ENCODE peak calls at places on chromosomes 16 and 17, in seven cellular contexts. R is HepG2, B is mammary epithelial cell, N is IMR-90, X is osteoblast, P is neural progenitor cell, A is PC-3. S is an unnamed sample. For H3K4me1, the result is how much of the 10 kb centered on the place peaks cover.

GRCh38 chr16:19691161-19691850 is 26.7 kb downstream of the KNOP1 start:
- DNase-seq in A (peak), N (peak), P (no peak), X (no peak), R (no peak), B (no peak), S (peak)

GRCh38 chr16:69706256-69706974 is 19.9 kb downstream of the NQO1 start:
- DNase-seq in A (peak), X (peak), B (peak), P (no peak), N (no peak), R (no peak), S (no peak)

GRCh38 chr17:52790359-52790955 is 631.9 kb upstream of the CA10 start:
- DNase-seq in R (no peak), N (no peak), B (no peak), A (no peak), P (no peak), X (no peak), S (peak)

GRCh38 chr17:3005696-3006095 is 57.7 kb downstream of the OR1D5 start:
- DNase-seq in X (no peak), N (no peak), B (no peak), P (no peak), A (no peak), R (no peak), S (no peak)

GRCh38 chr17:11986939-11987329 is 10.3 kb downstream of the ZNF18 start:
- DNase-seq in B (peak), N (peak), R (peak), X (peak), P (peak), A (peak), S (peak)

GRCh38 chr17:48011405-48012150 is 26.0 kb downstream of the COPZ2 start:
- DNase-seq in P (peak), R (peak), A (peak), N (peak), X (peak), B (peak), S (peak)

GRCh38 chr16:59880626-59881025 is 1146.5 kb upstream of the GOT2 start:
- DNase-seq in A (peak), B (peak), P (no peak), R (no peak), N (no peak), X (no peak), S (no peak)

GRCh38 chr16:12501727-12502457 is 301.8 kb downstream of the CPPED1 start:
- DNase-seq in B (no peak), A (no peak), X (no peak), P (no peak), R (no peak), N (no peak), S (no peak)

GRCh38 chr17:76458580-76459490 is 5.9 kb upstream of the UBE2O start:
- DNase-seq in X (peak), R (peak), N (peak), A (peak), P (peak), B (peak), S (peak)

GRCh38 chr17:34760931-34761500 is 181.6 kb downstream of the TMEM132E start:
- DNase-seq in N (no peak), A (no peak), X (no peak), B (no peak), P (no peak), R (no peak), S (no peak)

GRCh38 chr17:57727776-57728175 is 17.3 kb downstream of the CCDC182 start:
- DNase-seq in R (no peak), X (no peak), P (no peak), N (no peak), B (no peak), A (no peak), S (no peak)
- H2AFZ ChIP-seq in R (no peak), X (no peak), P (no peak), N (no peak), B (no peak), A (no peak), S (no peak)

DNA sequence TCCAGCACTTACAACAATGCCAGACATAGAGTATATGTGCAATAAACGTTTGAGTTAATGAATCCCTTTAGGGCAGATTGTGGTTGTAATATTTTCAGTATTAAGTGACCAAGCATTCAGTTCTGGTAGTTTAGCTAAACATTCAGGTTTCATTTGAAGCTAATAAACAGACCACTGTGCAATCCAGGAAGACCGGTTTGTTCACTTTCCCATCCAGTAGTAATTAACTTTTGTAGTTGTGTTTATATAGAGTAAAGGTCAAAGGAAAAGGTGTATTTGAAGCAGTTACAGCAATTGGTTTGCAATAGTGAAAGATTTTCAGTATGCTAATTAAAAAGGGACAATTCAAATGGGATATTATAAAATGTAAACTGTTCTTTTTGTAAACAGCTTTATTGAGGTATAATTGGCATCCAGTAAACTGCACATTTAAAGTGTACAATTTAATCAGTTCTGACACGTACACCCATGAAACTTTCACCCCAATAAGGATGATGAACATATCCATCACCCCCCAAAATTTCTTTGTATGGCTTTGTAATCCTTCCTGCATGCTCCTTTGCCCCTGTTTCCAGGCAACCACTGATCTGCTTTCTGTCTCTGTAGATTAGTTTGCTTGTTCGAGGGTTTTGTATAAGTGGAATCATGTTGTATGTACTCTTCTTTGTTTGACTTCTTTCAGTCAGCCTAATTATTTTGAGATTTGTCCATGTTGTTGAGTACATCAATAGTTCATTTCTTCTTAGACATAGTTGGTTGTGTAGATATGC is 26.2 kb downstream of the MRTFB start:
- DNase-seq in R (peak), B (peak), A (peak), X (no peak), N (no peak), P (peak), S (no peak)
- H3K4me1 ChIP-seq in R (under half), B (under half), A (under half), X (under half), N (under half), P (under half), S (under half)

DNA sequence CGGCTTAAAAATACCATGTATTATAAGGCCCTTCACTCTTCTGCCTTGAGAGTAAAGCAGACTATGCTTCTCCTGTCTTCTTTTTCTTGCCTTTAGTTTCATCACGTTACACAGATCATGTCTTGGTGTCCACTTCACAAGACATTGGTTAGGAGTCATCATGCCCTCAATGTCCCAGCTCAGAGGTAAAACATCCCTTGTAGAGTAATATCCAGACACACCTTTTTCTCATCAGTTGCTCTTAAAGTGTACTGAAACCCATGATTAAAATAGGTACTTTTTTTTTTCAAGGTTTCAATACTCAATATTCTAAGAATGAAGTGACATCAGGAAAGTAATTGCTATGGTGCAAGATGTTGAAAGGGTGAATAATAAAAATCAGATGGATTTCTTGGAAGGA is 267.8 kb downstream of the PMP22 start:
- DNase-seq in P (no peak), A (no peak), X (no peak), R (no peak), N (no peak), B (no peak), S (no peak)
- H3K4me3 ChIP-seq in P (no peak), A (no peak), X (no peak), R (no peak), N (no peak), B (no peak), S (no peak)

DNA sequence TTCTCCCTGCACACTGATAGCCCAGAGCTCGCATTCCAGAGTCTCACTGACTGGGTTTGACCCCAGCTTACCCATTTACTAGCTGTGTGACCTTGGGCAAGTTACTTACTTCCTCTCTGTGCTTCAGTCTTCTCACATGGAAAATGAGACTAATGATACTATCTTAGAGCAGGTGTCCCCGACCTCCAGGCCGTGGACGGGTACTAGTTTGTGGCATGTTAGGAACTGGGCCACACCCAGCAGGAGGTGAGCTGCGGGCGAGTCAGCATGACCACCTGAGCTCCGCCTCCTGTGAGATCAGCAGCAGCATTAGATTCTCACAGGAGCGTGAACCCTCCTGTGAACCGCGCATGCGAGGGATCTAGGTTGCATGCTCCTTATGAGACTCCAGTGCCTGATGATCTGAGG is 15.8 kb downstream of the ANKFY1 start:
- DNase-seq in X (no peak), P (no peak), N (no peak), B (peak), A (peak), R (peak), S (no peak)
- H2AFZ ChIP-seq in X (no peak), P (no peak), N (peak), B (peak), A (no peak), R (no peak), S (no peak)

DNA sequence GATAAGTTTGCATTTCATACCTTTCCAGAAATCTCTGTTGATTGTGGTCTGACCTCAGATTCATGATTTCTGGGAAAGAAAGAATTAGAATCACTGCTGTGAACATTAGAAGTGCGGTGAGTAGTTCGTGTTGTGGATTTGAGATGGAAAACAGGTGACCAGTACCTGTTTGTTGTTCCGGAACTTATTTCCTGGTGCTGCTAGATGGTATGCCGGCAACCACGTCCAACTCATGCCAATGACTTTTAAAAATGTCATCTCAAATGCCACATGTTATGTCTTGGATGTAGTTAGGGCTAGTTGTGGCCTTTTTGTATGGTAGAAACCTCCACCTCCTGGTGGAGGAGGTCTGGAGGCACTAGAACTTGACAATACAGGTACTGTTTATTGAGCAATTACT is 108.0 kb downstream of the SOCS1 start:
- DNase-seq in P (no peak), A (no peak), X (peak), R (no peak), N (no peak), B (no peak), S (no peak)
- H3K4me1 ChIP-seq in P (under half), A (under half), X (under half), R (under half), N (under half), B (under half), S (under half)

S was measured in endothelial cell of umbilical vein.